ENCODE peak calls at places on chromosomes 12 and 14, in five cellular contexts. L, M, X, F and Q are unnamed samples.

GRCh38 chr14:76498536-76498935 is 122.6 kb downstream of the ESRRB start:
- DNase-seq in F (no peak), X (no peak), L (no peak), M (no peak), Q (no peak)

GRCh38 chr14:59321184-59321952 is 132.9 kb downstream of the DAAM1 start:
- DNase-seq in F (no peak), M (no peak), L (no peak), X (no peak), Q (no peak)

GRCh38 chr12:113413488-113413939 is 8.7 kb upstream of the SDSL start:
- DNase-seq in M (no peak), X (no peak), L (peak; percentile 76), F (no peak), Q (no peak)

GRCh38 chr12:112750971-112751370 is 40.6 kb upstream of the RPH3A start:
- DNase-seq in M (no peak), X (no peak), L (no peak), F (no peak), Q (no peak)

GRCh38 chr12:119780786-119781434 is 96.2 kb downstream of the CIT start:
- DNase-seq in M (peak; percentile 37), L (no peak), X (no peak), F (no peak), Q (no peak)

GRCh38 chr14:51884086-51884927 is 23.9 kb downstream of the GNG2 start:
- DNase-seq in M (no peak), F (no peak), X (peak; percentile 94), L (peak; percentile 94), Q (peak; percentile 34)

GRCh38 chr14:21748869-21749303 is 75.3 kb upstream of the OR4E1 start:
- DNase-seq in L (peak; percentile 67), X (peak; percentile 51), F (peak; percentile 49), M (peak; percentile 69), Q (peak; percentile 28)

GRCh38 chr14:22843123-22843925 is 6.9 kb downstream of the MMP14 start:
- DNase-seq in F (no peak), X (no peak), M (no peak), L (no peak), Q (no peak)

GRCh38 chr12:77163068-77163810 is 97.9 kb upstream of the E2F7 start:
- DNase-seq in X (no peak), F (no peak), L (no peak), M (no peak), Q (no peak)

GRCh38 chr12:132633398-132633797 is 14.8 kb downstream of the P2RX2 start:
- DNase-seq in M (no peak), X (no peak), F (no peak), L (no peak), Q (no peak)

GRCh38 chr14:64542839-64543207 is 2.3 kb downstream of the HSPA2 start:
- DNase-seq in F (no peak), M (no peak), L (no peak), X (no peak), Q (no peak)

GRCh38 chr12:25497021-25497420 is 56.1 kb downstream of the LMNTD1 start:
- DNase-seq in M (no peak), X (no peak), F (no peak), L (no peak), Q (no peak)

GRCh38 chr14:68178282-68178681 is 358.7 kb downstream of the RAD51B start:
- DNase-seq in L (no peak), X (no peak), M (no peak), F (no peak), Q (no peak)

GRCh38 chr12:50707396-50707795 is 56.5 kb upstream of the ATF1 start:
- DNase-seq in F (no peak), L (no peak), X (no peak), M (no peak), Q (no peak)

GRCh38 chr12:48826209-48826855 is 8.0 kb downstream of the CACNB3 start:
- DNase-seq in L (no peak), X (no peak), M (no peak), F (no peak), Q (no peak)

GRCh38 chr12:106601031-106601430 is 18.2 kb downstream of the RFX4 start:
- DNase-seq in L (peak; percentile 18), M (peak; percentile 56), X (no peak), F (no peak), Q (no peak)

GRCh38 chr12:57148469-57149308 is 1.3 kb upstream of the LRP1-AS start:
- DNase-seq in L (peak; percentile 85), F (no peak), M (no peak), X (peak; percentile 56), Q (no peak)

GRCh38 chr12:75672212-75672611 is 160.8 kb upstream of the KRR1 start:
- DNase-seq in M (no peak), X (no peak), F (no peak), L (peak; percentile 39), Q (no peak)

GRCh38 chr12:22014783-22015144 is 31.3 kb upstream of the CMAS start:
- DNase-seq in M (no peak), X (no peak), L (no peak), F (no peak), Q (no peak)

GRCh38 chr14:62897057-62897456 is 148.2 kb downstream of the KCNH5 start:
- DNase-seq in X (no peak), F (no peak), L (no peak), M (no peak), Q (no peak)

GRCh38 chr14:69093551-69094421 is 59.1 kb downstream of the DCAF5 start:
- DNase-seq in X (no peak), M (no peak), F (no peak), L (no peak), Q (peak; percentile 14)

GRCh38 chr12:51070004-51070403 is 13.4 kb downstream of the CSRNP2 start:
- DNase-seq in M (no peak), X (no peak), L (peak; percentile 77), F (no peak), Q (no peak)

GRCh38 chr12:50257226-50258166 is 25.8 kb downstream of the LIMA1 start:
- DNase-seq in X (no peak), M (no peak), F (no peak), L (no peak), Q (no peak)

GRCh38 chr14:103128631-103129300 is 5.5 kb downstream of the TNFAIP2 start:
- DNase-seq in L (no peak), M (no peak), F (no peak), X (no peak), Q (no peak)

GRCh38 chr14:96120392-96120791 is 81.2 kb downstream of the C14orf132 start:
- DNase-seq in X (no peak), L (no peak), F (no peak), M (no peak), Q (no peak)

GRCh38 chr14:98592611-98593170 is 679.3 kb downstream of the BCL11B start:
- DNase-seq in L (no peak), X (no peak), F (no peak), M (no peak), Q (no peak)

GRCh38 chr14:92688434-92689375 is 59.7 kb downstream of the LGMN start:
- DNase-seq in L (no peak), M (no peak), X (no peak), F (no peak), Q (no peak)

GRCh38 chr14:89249296-89249565 is 167.8 kb downstream of the FOXN3 start:
- DNase-seq in F (no peak), X (no peak), M (no peak), L (no peak), Q (no peak)

GRCh38 chr14:100832311-100832960 is 6.5 kb downstream of the MEG3 start:
- DNase-seq in F (no peak), X (no peak), M (no peak), L (no peak), Q (no peak)

GRCh38 chr14:99936056-99936455 is 129.2 kb upstream of the EVL start:
- DNase-seq in L (no peak), F (no peak), M (no peak), X (no peak), Q (no peak)

GRCh38 chr14:55718551-55718950 is 138.5 kb downstream of the KTN1 start:
- DNase-seq in L (no peak), F (no peak), X (no peak), M (no peak), Q (no peak)

GRCh38 chr12:51217968-51218606 is at the start of gene POU6F1:
- DNase-seq in M (peak; percentile 74), L (peak; percentile 90), F (peak; percentile 80), X (peak; percentile 45), Q (peak; percentile 65)

GRCh38 chr14:60328588-60328987 is 79.6 kb downstream of the PPM1A start:
- DNase-seq in L (peak; percentile 12), F (no peak), M (peak; percentile 49), X (no peak), Q (no peak)

GRCh38 chr14:97757491-97757890 is 960.3 kb downstream of the VRK1 start:
- DNase-seq in F (no peak), X (no peak), M (no peak), L (no peak), Q (no peak)

GRCh38 chr14:94047581-94047980 is 21.4 kb downstream of the OTUB2 start:
- DNase-seq in L (no peak), F (no peak), M (no peak), X (no peak), Q (no peak)

GRCh38 chr14:95057851-95058250 is 99.5 kb downstream of the DICER1 start:
- DNase-seq in F (no peak), X (no peak), M (no peak), L (no peak), Q (no peak)